ENCODE peak calls at places on chromosomes 13 and 19, in ten cellular contexts. One of them, this sample, is unnamed.

GRCh38 chr19:16148443-16149045 is 5.1 kb downstream of the HSH2D start:
- DNase-seq in GM23338: no peak
- DNase-seq in transverse colon: no peak
- DNase-seq in sigmoid colon: no peak
- DNase-seq in K562: no peak
- DNase-seq in GM12878: no peak
- DNase-seq in breast epithelium: no peak
- DNase-seq in SK-N-SH: no peak
- DNase-seq in upper lobe of left lung: no peak
- DNase-seq in esophagus muscularis mucosa: no peak
- DNase-seq in this sample: no peak

GRCh38 chr19:17129377-17129776 is 53.8 kb downstream of the MYO9B start:
- DNase-seq in GM23338: no peak
- DNase-seq in transverse colon: no peak
- DNase-seq in sigmoid colon: no peak
- DNase-seq in K562: no peak
- DNase-seq in GM12878: no peak
- DNase-seq in breast epithelium: no peak
- DNase-seq in SK-N-SH: no peak
- DNase-seq in upper lobe of left lung: no peak
- DNase-seq in esophagus muscularis mucosa: no peak
- DNase-seq in this sample: no peak

GRCh38 chr13:106083620-106084350 is 451.7 kb downstream of the EFNB2 start:
- DNase-seq in GM23338: peak
- DNase-seq in transverse colon: peak
- DNase-seq in sigmoid colon: no peak
- DNase-seq in K562: no peak
- DNase-seq in GM12878: no peak
- DNase-seq in breast epithelium: no peak
- DNase-seq in SK-N-SH: peak
- DNase-seq in upper lobe of left lung: peak
- DNase-seq in esophagus muscularis mucosa: no peak
- DNase-seq in this sample: no peak

GRCh38 chr13:71876648-71877279 is 9.8 kb upstream of the DACH1 start:
- DNase-seq in GM23338: no peak
- DNase-seq in transverse colon: no peak
- DNase-seq in sigmoid colon: no peak
- DNase-seq in K562: no peak
- DNase-seq in GM12878: peak
- DNase-seq in breast epithelium: no peak
- DNase-seq in SK-N-SH: no peak
- DNase-seq in upper lobe of left lung: no peak
- DNase-seq in esophagus muscularis mucosa: no peak
- DNase-seq in this sample: no peak

GRCh38 chr13:99218969-99219368 is 18.3 kb downstream of the UBAC2 start:
- DNase-seq in GM23338: no peak
- DNase-seq in transverse colon: peak
- DNase-seq in sigmoid colon: no peak
- DNase-seq in K562: no peak
- DNase-seq in GM12878: peak
- DNase-seq in breast epithelium: no peak
- DNase-seq in SK-N-SH: no peak
- DNase-seq in upper lobe of left lung: no peak
- DNase-seq in esophagus muscularis mucosa: peak
- DNase-seq in this sample: no peak

GRCh38 chr13:113741101-113741731 is 17.8 kb upstream of the TMEM255B start:
- DNase-seq in GM23338: no peak
- DNase-seq in transverse colon: no peak
- DNase-seq in sigmoid colon: no peak
- DNase-seq in K562: no peak
- DNase-seq in GM12878: no peak
- DNase-seq in breast epithelium: no peak
- DNase-seq in SK-N-SH: no peak
- DNase-seq in upper lobe of left lung: no peak
- DNase-seq in esophagus muscularis mucosa: no peak
- DNase-seq in this sample: no peak

GRCh38 chr19:30135358-30135757 is 193.3 kb downstream of the URI1 start:
- DNase-seq in GM23338: no peak
- DNase-seq in transverse colon: no peak
- DNase-seq in sigmoid colon: no peak
- DNase-seq in K562: no peak
- DNase-seq in GM12878: no peak
- DNase-seq in breast epithelium: no peak
- DNase-seq in SK-N-SH: no peak
- DNase-seq in upper lobe of left lung: no peak
- DNase-seq in esophagus muscularis mucosa: no peak
- DNase-seq in this sample: no peak

GRCh38 chr13:43316997-43317396 is 293.6 kb downstream of the DNAJC15 start:
- DNase-seq in GM23338: peak
- DNase-seq in transverse colon: no peak
- DNase-seq in sigmoid colon: peak
- DNase-seq in K562: no peak
- DNase-seq in GM12878: no peak
- DNase-seq in breast epithelium: no peak
- DNase-seq in SK-N-SH: peak
- DNase-seq in upper lobe of left lung: no peak
- DNase-seq in esophagus muscularis mucosa: no peak
- DNase-seq in this sample: no peak

DNA sequence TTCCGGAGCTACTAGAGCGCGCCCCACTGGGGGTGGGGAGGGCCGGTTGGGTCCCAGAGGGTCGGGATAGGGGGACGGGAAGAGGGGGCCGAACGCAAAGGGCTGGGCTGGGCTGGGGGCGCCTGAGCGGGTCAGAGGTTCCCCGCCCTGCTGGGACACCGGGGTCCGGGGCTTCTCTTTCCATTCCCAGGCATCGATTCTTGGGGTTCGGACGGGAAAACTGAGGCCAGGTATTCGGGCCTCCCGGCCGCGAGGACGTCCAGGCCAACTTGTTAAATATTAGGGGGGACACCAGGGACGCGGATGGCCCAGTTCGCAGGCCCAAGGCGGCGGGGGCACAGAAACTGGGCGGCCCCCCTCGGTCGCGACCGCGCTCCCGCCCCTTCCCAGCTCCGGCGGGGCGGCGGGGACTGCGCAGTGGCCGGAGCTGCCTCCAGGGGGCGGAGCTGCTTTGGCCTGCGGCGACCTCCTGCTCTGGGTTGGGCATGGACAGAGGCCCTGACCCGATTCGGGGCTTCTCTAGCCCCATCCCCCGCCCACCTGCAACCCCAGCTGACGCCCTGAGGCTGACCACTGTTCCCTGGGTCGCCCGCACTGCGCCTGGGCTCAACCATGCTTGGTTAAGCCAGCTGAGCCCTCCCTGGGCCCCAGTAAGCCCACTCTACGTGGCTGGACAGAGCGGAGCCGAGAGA is 1.2 kb upstream of the KLF16 start:
- DNase-seq in GM23338: peak
- DNase-seq in transverse colon: peak
- DNase-seq in sigmoid colon: peak
- DNase-seq in K562: peak
- DNase-seq in GM12878: no peak
- DNase-seq in breast epithelium: peak
- DNase-seq in SK-N-SH: peak
- DNase-seq in upper lobe of left lung: peak
- DNase-seq in esophagus muscularis mucosa: no peak
- DNase-seq in this sample: peak
- TF ChIP-seq POLR2AphosphoS5 in GM23338: peak
- TF ChIP-seq POLR2AphosphoS5 in transverse colon: no peak
- TF ChIP-seq POLR2AphosphoS5 in sigmoid colon: no peak
- TF ChIP-seq POLR2AphosphoS5 in K562: no peak
- TF ChIP-seq POLR2AphosphoS5 in GM12878: no peak
- TF ChIP-seq POLR2AphosphoS5 in breast epithelium: no peak
- TF ChIP-seq POLR2AphosphoS5 in SK-N-SH: peak
- TF ChIP-seq POLR2AphosphoS5 in upper lobe of left lung: peak
- TF ChIP-seq POLR2AphosphoS5 in esophagus muscularis mucosa: no peak
- TF ChIP-seq POLR2AphosphoS5 in this sample: peak

DNA sequence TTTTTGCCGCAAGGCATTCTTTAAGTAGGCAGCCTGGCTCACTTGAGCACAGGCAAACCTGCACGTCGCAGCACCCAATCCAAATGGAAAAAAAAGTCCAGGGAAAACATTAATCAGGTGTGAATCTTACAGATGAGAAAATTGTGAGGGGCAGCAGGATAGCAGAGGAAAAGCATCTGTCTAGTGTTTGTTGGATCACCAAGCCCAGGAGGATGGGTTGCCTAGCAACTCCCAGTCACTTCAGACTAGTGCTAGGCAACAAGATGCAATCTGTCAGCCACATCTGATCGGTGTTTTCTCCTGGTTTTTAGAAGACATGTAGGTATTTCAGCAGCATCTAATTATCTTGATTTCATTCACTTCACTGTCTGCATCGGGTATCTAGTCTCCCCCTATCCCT is 68.3 kb upstream of the KL start:
- DNase-seq in GM23338: no peak
- DNase-seq in transverse colon: no peak
- DNase-seq in sigmoid colon: no peak
- DNase-seq in K562: no peak
- DNase-seq in GM12878: no peak
- DNase-seq in breast epithelium: no peak
- DNase-seq in SK-N-SH: peak
- DNase-seq in upper lobe of left lung: no peak
- DNase-seq in esophagus muscularis mucosa: no peak
- DNase-seq in this sample: no peak
- TF ChIP-seq POLR2AphosphoS5 in GM23338: no peak
- TF ChIP-seq POLR2AphosphoS5 in transverse colon: no peak
- TF ChIP-seq POLR2AphosphoS5 in sigmoid colon: no peak
- TF ChIP-seq POLR2AphosphoS5 in K562: no peak
- TF ChIP-seq POLR2AphosphoS5 in GM12878: no peak
- TF ChIP-seq POLR2AphosphoS5 in breast epithelium: no peak
- TF ChIP-seq POLR2AphosphoS5 in SK-N-SH: no peak
- TF ChIP-seq POLR2AphosphoS5 in upper lobe of left lung: no peak
- TF ChIP-seq POLR2AphosphoS5 in esophagus muscularis mucosa: no peak
- TF ChIP-seq POLR2AphosphoS5 in this sample: no peak

GRCh38 chr19:58468216-58468839 is 1.4 kb downstream of the ZNF324 start:
- DNase-seq in GM23338: no peak
- DNase-seq in transverse colon: no peak
- DNase-seq in sigmoid colon: no peak
- DNase-seq in K562: no peak
- DNase-seq in GM12878: no peak
- DNase-seq in breast epithelium: no peak
- DNase-seq in SK-N-SH: no peak
- DNase-seq in upper lobe of left lung: no peak
- DNase-seq in esophagus muscularis mucosa: no peak
- DNase-seq in this sample: no peak

GRCh38 chr19:58469241-58470013 is 2.5 kb downstream of the ZNF324 start:
- DNase-seq in GM23338: no peak
- DNase-seq in transverse colon: no peak
- DNase-seq in sigmoid colon: no peak
- DNase-seq in K562: no peak
- DNase-seq in GM12878: no peak
- DNase-seq in breast epithelium: no peak
- DNase-seq in SK-N-SH: peak
- DNase-seq in upper lobe of left lung: no peak
- DNase-seq in esophagus muscularis mucosa: no peak
- DNase-seq in this sample: no peak

GRCh38 chr19:58471736-58472135 is 4.4 kb upstream of the ZNF446 start:
- DNase-seq in GM23338: no peak
- DNase-seq in transverse colon: no peak
- DNase-seq in sigmoid colon: no peak
- DNase-seq in K562: no peak
- DNase-seq in GM12878: no peak
- DNase-seq in breast epithelium: no peak
- DNase-seq in SK-N-SH: peak
- DNase-seq in upper lobe of left lung: no peak
- DNase-seq in esophagus muscularis mucosa: no peak
- DNase-seq in this sample: no peak

GRCh38 chr19:58466089-58466759 is 656 bp upstream of the ZNF324 start:
- DNase-seq in GM23338: no peak
- DNase-seq in transverse colon: no peak
- DNase-seq in sigmoid colon: no peak
- DNase-seq in K562: no peak
- DNase-seq in GM12878: no peak
- DNase-seq in breast epithelium: no peak
- DNase-seq in SK-N-SH: no peak
- DNase-seq in upper lobe of left lung: no peak
- DNase-seq in esophagus muscularis mucosa: no peak
- DNase-seq in this sample: no peak

GRCh38 chr19:58466760-58467589 is at the start of gene ZNF324:
- DNase-seq in GM23338: peak
- DNase-seq in transverse colon: peak
- DNase-seq in sigmoid colon: peak
- DNase-seq in K562: peak
- DNase-seq in GM12878: peak
- DNase-seq in breast epithelium: peak
- DNase-seq in SK-N-SH: peak
- DNase-seq in upper lobe of left lung: peak
- DNase-seq in esophagus muscularis mucosa: peak
- DNase-seq in this sample: peak
- TF ChIP-seq POLR2AphosphoS5 in GM23338: peak
- TF ChIP-seq POLR2AphosphoS5 in transverse colon: peak
- TF ChIP-seq POLR2AphosphoS5 in sigmoid colon: peak
- TF ChIP-seq POLR2AphosphoS5 in K562: peak
- TF ChIP-seq POLR2AphosphoS5 in GM12878: peak
- TF ChIP-seq POLR2AphosphoS5 in breast epithelium: peak
- TF ChIP-seq POLR2AphosphoS5 in SK-N-SH: peak
- TF ChIP-seq POLR2AphosphoS5 in upper lobe of left lung: peak
- TF ChIP-seq POLR2AphosphoS5 in esophagus muscularis mucosa: peak
- TF ChIP-seq POLR2AphosphoS5 in this sample: peak

GRCh38 chr19:49809987-49810389 is 3.1 kb downstream of the FUZ start:
- DNase-seq in GM23338: no peak
- DNase-seq in transverse colon: no peak
- DNase-seq in sigmoid colon: no peak
- DNase-seq in K562: no peak
- DNase-seq in GM12878: no peak
- DNase-seq in breast epithelium: no peak
- DNase-seq in SK-N-SH: no peak
- DNase-seq in upper lobe of left lung: no peak
- DNase-seq in esophagus muscularis mucosa: no peak
- DNase-seq in this sample: no peak

GRCh38 chr19:49807888-49808675 is 5.0 kb downstream of the FUZ start:
- DNase-seq in GM23338: peak
- DNase-seq in transverse colon: no peak
- DNase-seq in sigmoid colon: no peak
- DNase-seq in K562: no peak
- DNase-seq in GM12878: no peak
- DNase-seq in breast epithelium: no peak
- DNase-seq in SK-N-SH: no peak
- DNase-seq in upper lobe of left lung: no peak
- DNase-seq in esophagus muscularis mucosa: no peak
- DNase-seq in this sample: no peak

GRCh38 chr19:49809155-49809986 is 3.7 kb downstream of the FUZ start:
- DNase-seq in GM23338: peak
- DNase-seq in transverse colon: peak
- DNase-seq in sigmoid colon: peak
- DNase-seq in K562: no peak
- DNase-seq in GM12878: no peak
- DNase-seq in breast epithelium: peak
- DNase-seq in SK-N-SH: peak
- DNase-seq in upper lobe of left lung: peak
- DNase-seq in esophagus muscularis mucosa: no peak
- DNase-seq in this sample: no peak

GRCh38 chr19:49807174-49807830 is 5.8 kb downstream of the FUZ start:
- DNase-seq in GM23338: no peak
- DNase-seq in transverse colon: no peak
- DNase-seq in sigmoid colon: no peak
- DNase-seq in K562: no peak
- DNase-seq in GM12878: no peak
- DNase-seq in breast epithelium: no peak
- DNase-seq in SK-N-SH: no peak
- DNase-seq in upper lobe of left lung: no peak
- DNase-seq in esophagus muscularis mucosa: no peak
- DNase-seq in this sample: no peak

DNA sequence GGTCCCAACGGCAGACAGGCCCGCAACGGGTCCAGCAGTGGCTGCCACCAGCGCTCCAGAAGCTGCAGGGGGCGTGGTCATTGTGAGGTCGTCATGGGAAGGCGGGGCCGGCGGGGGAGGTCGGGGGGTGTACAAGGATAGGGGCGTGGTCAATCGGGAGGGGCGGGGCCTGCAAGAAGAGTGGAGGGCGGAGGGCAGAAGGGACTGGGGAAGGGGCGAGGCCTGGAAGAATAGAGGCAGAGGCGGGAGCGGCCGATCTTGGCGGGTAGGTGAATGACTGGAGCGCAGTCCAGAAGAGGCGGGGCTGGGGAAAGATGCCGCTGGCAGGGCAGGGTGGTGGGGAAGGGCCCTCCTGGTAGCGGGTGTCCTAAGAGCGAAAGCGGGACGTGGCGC is 4.3 kb downstream of the FUZ start:
- DNase-seq in GM23338: peak
- DNase-seq in transverse colon: peak
- DNase-seq in sigmoid colon: peak
- DNase-seq in K562: peak
- DNase-seq in GM12878: no peak
- DNase-seq in breast epithelium: peak
- DNase-seq in SK-N-SH: peak
- DNase-seq in upper lobe of left lung: peak
- DNase-seq in esophagus muscularis mucosa: peak
- DNase-seq in this sample: peak
- TF ChIP-seq POLR2AphosphoS5 in GM23338: peak
- TF ChIP-seq POLR2AphosphoS5 in transverse colon: no peak
- TF ChIP-seq POLR2AphosphoS5 in sigmoid colon: peak
- TF ChIP-seq POLR2AphosphoS5 in K562: no peak
- TF ChIP-seq POLR2AphosphoS5 in GM12878: no peak
- TF ChIP-seq POLR2AphosphoS5 in breast epithelium: peak
- TF ChIP-seq POLR2AphosphoS5 in SK-N-SH: no peak
- TF ChIP-seq POLR2AphosphoS5 in upper lobe of left lung: peak
- TF ChIP-seq POLR2AphosphoS5 in esophagus muscularis mucosa: peak
- TF ChIP-seq POLR2AphosphoS5 in this sample: no peak

This sample was measured in GM12892.